ENCODE peak calls at places on chromosomes 4 and X, in seven cellular contexts. L, Z, E, M, T, F and R are unnamed samples. For H3K4me1, the result is how much of the 10 kb centered on the place peaks cover.

GRCh38 chr4:78747328-78747946 is 28.7 kb upstream of the BMP2K start:
- DNase-seq in F (no peak), M (peak), L (no peak), T (no peak), Z (no peak), E (no peak), R (no peak)

GRCh38 chr4:123821861-123822260 is 425.3 kb downstream of the SPRY1 start:
- DNase-seq in F (no peak), T (no peak), E (no peak), M (peak), L (no peak), Z (no peak), R (no peak)

GRCh38 chr4:71052034-71052433 is 58.6 kb downstream of the DCK start:
- DNase-seq in E (no peak), L (no peak), Z (no peak), T (no peak), M (no peak), F (no peak), R (no peak)

GRCh38 chrX:134148293-134148692 is 88.7 kb upstream of the CCDC160 start:
- DNase-seq in F (no peak), Z (no peak), E (no peak), L (no peak), M (no peak), T (no peak), R (no peak)

GRCh38 chrX:37926700-37927099 is 79.3 kb upstream of the DYNLT3 start:
- DNase-seq in Z (no peak), L (peak), T (no peak), M (peak), E (no peak), F (no peak), R (no peak)

GRCh38 chr4:112516401-112517066 is 554 bp upstream of the NEUROG2 start:
- DNase-seq in Z (no peak), L (peak), M (no peak), T (peak), E (no peak), F (peak), R (no peak)

GRCh38 chr4:169902658-169903345 is 123.4 kb downstream of the MFAP3L start:
- DNase-seq in F (no peak), L (no peak), Z (no peak), E (no peak), M (no peak), T (no peak), R (no peak)

GRCh38 chrX:136147320-136147901 is at the start of gene FHL1:
- DNase-seq in T (peak), Z (peak), F (peak), L (peak), M (peak), E (peak), R (peak)

GRCh38 chr4:3297066-3297859 is 4.4 kb downstream of the RGS12 start:
- DNase-seq in M (no peak), E (no peak), F (no peak), T (no peak), L (no peak), Z (no peak), R (no peak)
- H3K4me1 ChIP-seq in M (under half), E (under half), F (under half), T (under half), L (under half), Z (under half), R (half or more)

GRCh38 chr4:68575081-68575480 is 1.0 kb downstream of the UGT2B17 start:
- DNase-seq in F (no peak), E (no peak), L (no peak), M (no peak), T (no peak), Z (no peak), R (no peak)
- H3K4me1 ChIP-seq in F (under half), E (under half), L (under half), M (under half), T (under half), Z (under half), R (under half)

GRCh38 chr4:118751634-118752293 is 66.6 kb downstream of the METTL14 start:
- DNase-seq in Z (no peak), T (no peak), M (peak), L (no peak), E (no peak), F (no peak), R (no peak)
- H3K4me1 ChIP-seq in Z (under half), T (under half), M (under half), L (under half), E (under half), F (under half), R (half or more)

GRCh38 chr4:140096483-140096861 is 57.5 kb downstream of the MAML3 start:
- DNase-seq in T (no peak), Z (no peak), E (no peak), F (no peak), L (no peak), M (no peak), R (no peak)

GRCh38 chr4:140095694-140096482 is 58.1 kb downstream of the MAML3 start:
- DNase-seq in Z (peak), T (peak), F (peak), E (peak), M (peak), L (peak), R (peak)

GRCh38 chr4:140098481-140099132 is 55.4 kb downstream of the MAML3 start:
- DNase-seq in E (no peak), Z (no peak), T (no peak), F (no peak), M (peak), L (no peak), R (no peak)

GRCh38 chr4:140096921-140097320 is 57.1 kb downstream of the MAML3 start:
- DNase-seq in E (no peak), M (peak), Z (no peak), L (peak), F (no peak), T (no peak), R (no peak)

DNA sequence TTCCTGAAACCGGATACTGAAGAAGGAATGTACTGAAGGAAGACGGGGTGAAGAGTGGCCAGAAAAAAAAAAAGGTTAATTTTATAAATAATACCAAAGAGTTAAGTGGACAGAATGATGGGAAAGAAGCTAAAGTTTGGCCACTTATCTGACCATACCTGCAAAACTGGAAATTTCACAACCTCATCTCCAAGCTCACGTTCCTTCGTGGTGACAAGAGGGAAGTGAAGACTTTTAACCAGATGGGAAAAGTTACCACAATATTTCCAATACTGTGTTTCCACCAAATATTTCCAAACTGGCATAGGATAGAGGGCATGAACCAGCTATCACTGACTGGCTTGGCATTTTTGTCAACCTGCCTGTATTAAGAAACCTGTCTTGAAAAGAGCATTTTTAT is 56.4 kb downstream of the MAML3 start:
- DNase-seq in E (no peak), F (no peak), M (no peak), T (no peak), Z (no peak), L (no peak), R (no peak)
- H3K4me1 ChIP-seq in E (under half), F (under half), M (under half), T (half or more), Z (under half), L (under half), R (half or more)

DNA sequence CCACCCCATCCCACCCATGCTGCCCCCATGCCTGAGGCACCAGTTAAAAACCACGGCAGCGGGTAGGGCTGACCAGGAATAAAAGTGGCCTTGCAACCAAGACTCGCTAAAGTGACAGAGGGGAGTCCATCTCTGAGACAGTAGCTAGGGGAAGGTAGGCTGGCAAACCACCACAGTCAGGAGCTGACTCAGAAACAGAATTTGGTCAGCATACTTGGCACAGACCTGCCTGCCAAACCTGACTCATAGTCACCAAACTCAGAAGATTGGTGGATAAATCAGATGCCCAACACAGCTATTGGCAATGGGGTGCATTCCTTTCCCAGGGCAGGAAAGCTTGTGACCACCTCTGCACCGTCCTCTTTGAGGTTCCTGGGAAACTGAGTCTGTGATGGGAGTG is 193.8 kb downstream of the BCOR start:
- DNase-seq in F (no peak), M (peak), L (no peak), E (no peak), T (no peak), Z (no peak), R (no peak)
- H3K4me1 ChIP-seq in F (under half), M (under half), L (under half), E (under half), T (under half), Z (under half), R (under half)

GRCh38 chr4:6321361-6321760 is 51.7 kb downstream of the WFS1 start:
- DNase-seq in L (no peak), T (no peak), F (no peak), Z (no peak), M (no peak), E (no peak), R (no peak)
- H3K4me1 ChIP-seq in L (under half), T (under half), F (under half), Z (under half), M (under half), E (under half), R (under half)

GRCh38 chrX:103949506-103949905 is 12.9 kb upstream of the TMSB15B start:
- DNase-seq in M (no peak), Z (no peak), E (no peak), F (no peak), T (no peak), L (no peak), R (no peak)

GRCh38 chrX:103954259-103954658 is 8.2 kb upstream of the TMSB15B start:
- DNase-seq in F (no peak), T (no peak), Z (no peak), E (no peak), M (no peak), L (no peak), R (no peak)

DNA sequence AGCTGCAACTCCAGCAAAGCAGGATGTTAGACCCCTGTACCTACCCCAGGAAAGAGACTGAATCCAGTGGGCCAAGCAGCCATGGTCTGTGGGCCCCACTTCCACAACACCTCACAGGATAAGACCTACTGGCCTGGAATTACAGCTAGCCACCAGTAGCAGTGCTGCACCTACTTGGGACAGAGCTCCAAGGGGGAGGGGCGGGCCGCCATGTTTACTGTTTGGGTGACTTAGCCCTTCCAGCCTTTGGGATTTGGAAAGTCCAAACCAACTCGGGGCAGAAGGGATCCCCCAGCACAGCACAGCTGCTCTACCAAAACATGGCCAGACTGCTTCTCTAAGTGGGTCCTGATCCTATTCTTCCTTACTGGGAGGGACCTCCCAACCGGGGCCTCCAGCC is 9.1 kb upstream of the TMSB15B start:
- DNase-seq in F (no peak), Z (no peak), M (no peak), E (no peak), L (no peak), T (no peak), R (no peak)
- H3K4me1 ChIP-seq in F (under half), Z (under half), M (under half), E (under half), L (under half), T (under half), R (under half)